ENCODE peak calls at places on chromosomes 1 and 21, in nine cellular contexts. R is brain microvascular endothelial cell, G is esophagus squamous epithelium, B is omental fat pad, U is pancreas, T is colonic mucosa, W is PC-3, Y is A549, N is adrenal gland. S is an unnamed sample.

GRCh38 chr1:111955755-111956154 is 33.7 kb downstream of the KCND3 start:
- DNase-seq in R (no peak), G (no peak), B (no peak), U (no peak), T (no peak), W (no peak), Y (no peak), N (no peak), S (no peak)

GRCh38 chr1:31715097-31715872 is 11.5 kb upstream of the COL16A1 start:
- DNase-seq in R (peak), G (no peak), B (peak), U (peak), T (peak), W (peak), Y (peak), N (peak), S (peak)

GRCh38 chr1:1282998-1283397 is 2.8 kb downstream of the SCNN1D start:
- DNase-seq in R (peak), G (no peak), B (no peak), U (no peak), T (no peak), W (peak), Y (no peak), N (no peak), S (no peak)

GRCh38 chr1:23814016-23814415 is 11.2 kb downstream of the HMGCL start:
- DNase-seq in R (no peak), G (no peak), B (no peak), U (no peak), T (no peak), W (no peak), Y (no peak), N (no peak), S (no peak)

GRCh38 chr21:41973861-41974751 is 20.3 kb upstream of the C2CD2 start:
- DNase-seq in R (no peak), G (no peak), B (no peak), U (no peak), T (peak), W (no peak), Y (peak), N (no peak), S (peak)

GRCh38 chr1:2234762-2235113 is 6.6 kb downstream of the SKI start:
- DNase-seq in R (no peak), G (no peak), B (no peak), U (no peak), T (no peak), W (no peak), Y (no peak), N (no peak), S (no peak)

GRCh38 chr1:201877877-201878339 is 10.8 kb upstream of the SHISA4 start:
- DNase-seq in R (peak), G (no peak), B (no peak), U (no peak), T (no peak), W (peak), Y (peak), N (peak), S (peak)

GRCh38 chr1:185262151-185262550 is 54.9 kb downstream of the IVNS1ABP start:
- DNase-seq in R (no peak), G (no peak), B (no peak), U (no peak), T (no peak), W (no peak), Y (no peak), N (no peak), S (no peak)

GRCh38 chr1:205782627-205783470 is 7.6 kb upstream of the RAB29 start:
- DNase-seq in R (no peak), G (no peak), B (no peak), U (no peak), T (no peak), W (no peak), Y (no peak), N (no peak), S (no peak)

GRCh38 chr1:67540025-67540732 is 110.0 kb upstream of the SERBP1 start:
- DNase-seq in R (no peak), G (no peak), B (no peak), U (peak), T (no peak), W (no peak), Y (no peak), N (no peak), S (no peak)

GRCh38 chr21:35136106-35136505 is 87.0 kb upstream of the RUNX1 start:
- DNase-seq in R (no peak), G (no peak), B (no peak), U (no peak), T (no peak), W (no peak), Y (no peak), N (no peak), S (no peak)

GRCh38 chr1:116316373-116316772 is 56.7 kb upstream of the ATP1A1 start:
- DNase-seq in R (no peak), G (no peak), B (no peak), U (no peak), T (no peak), W (no peak), Y (no peak), N (no peak), S (no peak)

GRCh38 chr1:184465489-184466146 is 78.8 kb downstream of the C1orf21 start:
- DNase-seq in R (peak), G (no peak), B (no peak), U (no peak), T (no peak), W (no peak), Y (no peak), N (no peak), S (no peak)

GRCh38 chr1:204885790-204886189 is 15.1 kb downstream of the NFASC start:
- DNase-seq in R (no peak), G (no peak), B (no peak), U (no peak), T (no peak), W (no peak), Y (no peak), N (no peak), S (no peak)

GRCh38 chr1:113981962-113982931 is 3.0 kb downstream of the OLFML3 start:
- DNase-seq in R (peak), G (no peak), B (no peak), U (no peak), T (peak), W (no peak), Y (no peak), N (peak), S (no peak)

GRCh38 chr1:201884472-201884871 is 4.2 kb upstream of the SHISA4 start:
- DNase-seq in R (no peak), G (no peak), B (no peak), U (no peak), T (no peak), W (no peak), Y (no peak), N (no peak), S (no peak)

GRCh38 chr1:48851638-48852037 is 74.9 kb upstream of the BEND5 start:
- DNase-seq in R (no peak), G (no peak), B (no peak), U (no peak), T (no peak), W (peak), Y (no peak), N (no peak), S (no peak)

GRCh38 chr1:119516680-119517079 is 9.7 kb downstream of the HSD3B1 start:
- DNase-seq in R (no peak), G (no peak), B (no peak), U (no peak), T (no peak), W (no peak), Y (peak), N (no peak), S (no peak)

GRCh38 chr1:235069577-235070563 is 58.8 kb downstream of the TOMM20 start:
- DNase-seq in R (no peak), G (no peak), B (peak), U (peak), T (peak), W (peak), Y (peak), N (peak), S (no peak)

GRCh38 chr1:86706018-86706417 is 1.6 kb downstream of the SH3GLB1 start:
- DNase-seq in R (no peak), G (no peak), B (no peak), U (no peak), T (no peak), W (peak), Y (no peak), N (no peak), S (no peak)

GRCh38 chr1:3436901-3437300 is 17.6 kb upstream of the ARHGEF16 start:
- DNase-seq in R (no peak), G (no peak), B (no peak), U (no peak), T (no peak), W (no peak), Y (no peak), N (no peak), S (no peak)

GRCh38 chr1:15656464-15656863 is 27.7 kb upstream of the PLEKHM2 start:
- DNase-seq in R (no peak), G (no peak), B (no peak), U (no peak), T (no peak), W (no peak), Y (no peak), N (no peak), S (no peak)

GRCh38 chr1:97647776-97648175 is 273.1 kb downstream of the DPYD start:
- DNase-seq in R (no peak), G (no peak), B (no peak), U (no peak), T (no peak), W (peak), Y (no peak), N (no peak), S (no peak)

GRCh38 chr1:184838374-184838995 is 83.8 kb upstream of the EDEM3 start:
- DNase-seq in R (peak), G (no peak), B (no peak), U (peak), T (peak), W (peak), Y (peak), N (peak), S (no peak)

DNA sequence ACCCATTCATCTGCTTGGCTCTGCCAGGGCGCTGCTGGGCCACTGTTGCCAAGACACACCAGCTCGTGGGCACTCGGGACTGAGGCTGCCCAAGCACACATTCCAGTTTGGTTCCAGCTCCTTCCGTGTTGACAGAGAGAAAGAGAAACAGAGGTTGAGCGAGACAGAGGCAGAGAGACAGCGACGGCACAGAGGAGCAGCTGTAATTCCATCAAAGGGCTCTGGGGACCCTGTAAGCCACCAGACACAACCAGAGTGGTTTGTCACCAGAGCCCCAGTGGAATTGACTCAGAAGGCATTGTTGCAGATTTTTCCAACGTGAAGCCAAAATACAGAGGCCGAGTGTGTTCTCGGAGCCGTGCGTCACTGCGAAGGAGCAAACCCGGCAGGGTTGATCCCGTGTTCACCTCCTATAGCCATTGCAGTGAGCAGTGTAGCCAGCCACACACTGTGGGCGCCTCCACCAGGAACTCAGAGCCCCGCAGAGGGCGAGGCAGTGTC is 33.5 kb downstream of the SYF2 start:
- DNase-seq in R (peak), G (no peak), B (no peak), U (peak), T (peak), W (peak), Y (no peak), N (no peak), S (no peak)
- TF ChIP-seq CTCF in R (no peak), G (no peak), B (no peak), U (no peak), T (no peak), W (peak), Y (no peak), N (no peak), S (no peak)

GRCh38 chr1:49995734-49996133 is 28.0 kb downstream of the AGBL4 start:
- DNase-seq in R (no peak), G (no peak), B (no peak), U (no peak), T (no peak), W (peak), Y (no peak), N (no peak), S (no peak)
- TF ChIP-seq CTCF in R (no peak), G (no peak), B (no peak), U (no peak), T (no peak), W (peak), Y (no peak), N (no peak), S (no peak)

DNA sequence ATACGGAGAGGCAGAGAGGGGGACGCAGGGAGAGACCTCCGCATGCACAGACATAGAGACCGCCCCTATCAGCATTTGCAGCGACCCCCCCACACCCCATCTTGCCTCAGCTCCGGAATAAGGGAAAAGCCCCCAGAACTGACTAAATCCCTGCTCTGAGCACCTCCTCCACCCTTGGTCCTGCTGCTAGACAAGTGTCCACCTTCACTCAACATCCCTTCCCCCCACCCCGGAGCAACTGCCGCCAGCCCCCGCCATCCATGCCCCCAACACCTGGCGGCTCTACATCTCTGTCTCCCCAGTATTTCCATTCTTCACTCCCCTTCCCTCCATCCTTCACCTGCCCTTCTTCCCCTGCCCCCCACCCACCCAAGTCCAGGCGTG is 725 bp downstream of the SV2A start:
- DNase-seq in R (no peak), G (no peak), B (no peak), U (no peak), T (no peak), W (no peak), Y (no peak), N (no peak), S (no peak)
- TF ChIP-seq CTCF in R (no peak), G (no peak), B (no peak), U (no peak), T (no peak), W (no peak), Y (no peak), N (no peak), S (no peak)

GRCh38 chr1:197686702-197687355 is 88.5 kb downstream of the DENND1B start:
- DNase-seq in R (no peak), G (no peak), B (no peak), U (no peak), T (no peak), W (no peak), Y (no peak), N (no peak), S (no peak)

GRCh38 chr1:197686231-197686630 is 89.0 kb downstream of the DENND1B start:
- DNase-seq in R (no peak), G (no peak), B (no peak), U (no peak), T (no peak), W (no peak), Y (no peak), N (no peak), S (no peak)

GRCh38 chr1:197685785-197686184 is 89.5 kb downstream of the DENND1B start:
- DNase-seq in R (no peak), G (no peak), B (no peak), U (no peak), T (no peak), W (no peak), Y (no peak), N (no peak), S (no peak)

GRCh38 chr1:197690074-197690473 is 85.2 kb downstream of the DENND1B start:
- DNase-seq in R (no peak), G (no peak), B (no peak), U (no peak), T (no peak), W (no peak), Y (no peak), N (no peak), S (no peak)

GRCh38 chr1:197688233-197688632 is 87.0 kb downstream of the DENND1B start:
- DNase-seq in R (no peak), G (no peak), B (no peak), U (no peak), T (no peak), W (no peak), Y (no peak), N (no peak), S (no peak)
- TF ChIP-seq CTCF in R (no peak), G (no peak), B (no peak), U (no peak), T (no peak), W (no peak), Y (no peak), N (no peak), S (no peak)

DNA sequence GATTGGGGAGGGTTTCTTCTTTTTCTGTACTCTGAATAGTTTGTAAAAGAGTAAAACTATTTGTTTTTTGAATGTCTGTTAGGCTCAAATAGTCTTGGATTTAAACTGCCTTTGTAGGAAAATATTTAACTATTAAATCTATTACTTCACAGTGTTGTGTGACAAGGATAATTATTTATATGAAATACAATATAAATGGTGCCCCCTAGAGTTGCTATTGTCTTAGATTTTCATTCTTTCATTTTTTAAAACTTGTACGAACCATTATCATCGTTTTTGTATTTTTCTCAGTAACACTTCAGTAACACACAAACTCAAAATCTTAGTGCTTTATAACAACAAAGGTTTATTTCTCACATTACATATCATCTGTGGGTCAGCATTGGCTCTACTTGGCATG is 37.4 kb downstream of the C1orf185 start:
- DNase-seq in R (no peak), G (no peak), B (no peak), U (no peak), T (no peak), W (peak), Y (no peak), N (no peak), S (no peak)
- TF ChIP-seq CTCF in R (no peak), G (no peak), B (no peak), U (no peak), T (no peak), W (peak), Y (peak), N (no peak), S (no peak)

GRCh38 chr1:65148548-65149390 is 766 bp downstream of the AK4 start:
- DNase-seq in R (no peak), G (no peak), B (no peak), U (no peak), T (peak), W (peak), Y (peak), N (peak), S (peak)
- TF ChIP-seq CTCF in R (no peak), G (no peak), B (no peak), U (no peak), T (no peak), W (no peak), Y (no peak), N (no peak), S (no peak)

S was measured in GM20000.